ENCODE peak calls at places on chromosomes 11 and 22, in four cellular contexts. V is A549, Y is HepG2, F is IMR-90. N is an unnamed sample.

GRCh38 chr11:119480375-119481020 is 57.5 kb upstream of the THY1 start:
- DNase-seq in V (no peak), Y (no peak), F (no peak), N (peak)

GRCh38 chr11:128610765-128611617 is 23.6 kb upstream of the ETS1 start:
- DNase-seq in Y (no peak), F (no peak), V (no peak), N (no peak)

GRCh38 chr11:117986981-117987495 is 844 bp downstream of the IL10RA start:
- DNase-seq in F (no peak), Y (no peak), V (no peak), N (no peak)

GRCh38 chr11:134158023-134158422 is 65.7 kb downstream of the NCAPD3 start:
- DNase-seq in V (no peak), Y (no peak), F (no peak), N (no peak)

GRCh38 chr11:88338223-88338661 is 706 bp upstream of the CTSC start:
- DNase-seq in V (peak), Y (peak), F (peak), N (peak)

GRCh38 chr11:86145439-86146156 is 76.7 kb upstream of the PICALM start:
- DNase-seq in F (no peak), V (no peak), Y (peak), N (no peak)

GRCh38 chr11:74710291-74710938 is 20.8 kb downstream of the CHRDL2 start:
- DNase-seq in F (peak), V (no peak), Y (no peak), N (peak)

GRCh38 chr22:49617866-49618688 is 209.6 kb downstream of the BRD1 start:
- DNase-seq in V (no peak), F (no peak), Y (no peak), N (no peak)

GRCh38 chr22:25775501-25775900 is 33.5 kb downstream of the MYO18B start:
- DNase-seq in F (peak), V (no peak), Y (no peak), N (no peak)

GRCh38 chr11:877565-877964 is 33.0 kb downstream of the CHID1 start:
- DNase-seq in V (no peak), Y (no peak), F (no peak), N (peak)

GRCh38 chr11:67545280-67545679 is 22.0 kb upstream of the CABP2 start:
- DNase-seq in F (no peak), Y (peak), V (no peak), N (peak)

GRCh38 chr11:92662580-92662979 is 306.9 kb upstream of the MTNR1B start:
- DNase-seq in V (no peak), Y (no peak), F (no peak), N (no peak)

GRCh38 chr11:45722144-45722543 is 56.7 kb upstream of the CHST1 start:
- DNase-seq in F (no peak), Y (no peak), V (no peak), N (no peak)

GRCh38 chr11:32152821-32153220 is 61.9 kb downstream of the RCN1 start:
- DNase-seq in V (no peak), F (no peak), Y (no peak), N (no peak)

GRCh38 chr11:32151036-32151435 is 60.2 kb downstream of the RCN1 start:
- DNase-seq in F (no peak), Y (no peak), V (no peak), N (no peak)

GRCh38 chr11:32153747-32154146 is 62.9 kb downstream of the RCN1 start:
- DNase-seq in F (no peak), Y (no peak), V (no peak), N (no peak)

GRCh38 chr11:32149748-32150147 is 58.9 kb downstream of the RCN1 start:
- DNase-seq in Y (no peak), F (no peak), V (no peak), N (no peak)

GRCh38 chr11:32154275-32154674 is 63.4 kb downstream of the RCN1 start:
- DNase-seq in Y (no peak), V (no peak), F (peak), N (peak)
- TF ChIP-seq MAZ in Y (no peak), V (no peak), F (no peak), N (no peak)

DNA sequence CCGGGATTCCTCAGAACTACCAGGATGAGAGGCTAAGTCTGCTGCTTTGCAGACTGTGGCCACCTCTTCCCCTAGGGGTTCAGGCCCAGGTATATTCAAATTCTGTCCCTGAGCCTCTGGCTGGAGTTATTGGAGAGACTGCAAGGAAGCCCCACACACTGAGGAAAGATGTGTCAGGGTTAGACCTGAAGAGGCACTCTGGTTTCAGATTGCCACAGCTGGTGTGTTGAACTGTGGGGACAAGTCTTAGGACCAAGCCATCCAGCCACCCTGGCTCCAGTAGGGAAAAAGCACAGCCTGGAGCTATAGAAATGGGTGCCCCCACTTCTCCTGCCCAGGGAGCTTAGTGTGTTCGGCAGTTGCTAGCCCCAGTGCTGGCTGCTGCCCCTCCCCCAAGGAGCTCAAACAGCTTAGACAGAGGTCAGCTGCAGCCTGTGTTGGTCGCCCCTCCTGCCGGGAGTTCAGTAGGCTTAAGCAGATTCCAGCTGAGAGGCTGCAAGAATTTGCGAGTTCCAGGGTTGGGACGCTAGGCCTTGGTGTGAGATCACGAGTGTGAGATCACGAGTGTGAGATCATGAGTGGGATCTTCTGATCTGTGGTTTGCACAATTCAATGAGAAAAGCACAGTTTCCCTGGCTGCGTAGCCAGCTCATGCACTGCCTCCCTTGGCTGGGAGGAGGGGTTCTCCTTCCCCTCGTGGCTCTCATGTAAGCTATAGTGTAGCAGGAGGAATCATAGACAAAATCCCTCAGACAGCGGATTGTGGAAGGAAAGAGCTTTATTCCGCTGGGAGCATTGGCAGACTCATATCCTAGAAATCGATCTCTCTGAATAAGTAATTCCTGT is 552.1 kb upstream of the CHORDC1 start:
- DNase-seq in V (no peak), Y (no peak), F (no peak), N (no peak)
- TF ChIP-seq MAZ in V (no peak), Y (no peak), F (no peak), N (no peak)

GRCh38 chr22:24231706-24232105 is 13.2 kb downstream of the GGT5 start:
- DNase-seq in F (no peak), V (no peak), Y (no peak), N (no peak)

GRCh38 chr22:24225044-24225601 is 19.8 kb downstream of the GGT5 start:
- DNase-seq in F (no peak), V (no peak), Y (no peak), N (no peak)

GRCh38 chr22:24224468-24224867 is 20.4 kb downstream of the GGT5 start:
- DNase-seq in V (no peak), F (no peak), Y (no peak), N (no peak)

GRCh38 chr22:24230911-24231656 is 13.8 kb downstream of the GGT5 start:
- DNase-seq in V (no peak), F (no peak), Y (no peak), N (peak)

GRCh38 chr22:24225951-24226350 is 18.9 kb downstream of the GGT5 start:
- DNase-seq in Y (no peak), V (no peak), F (no peak), N (no peak)
- TF ChIP-seq MAZ in Y (no peak), V (no peak), F (no peak), N (no peak)

DNA sequence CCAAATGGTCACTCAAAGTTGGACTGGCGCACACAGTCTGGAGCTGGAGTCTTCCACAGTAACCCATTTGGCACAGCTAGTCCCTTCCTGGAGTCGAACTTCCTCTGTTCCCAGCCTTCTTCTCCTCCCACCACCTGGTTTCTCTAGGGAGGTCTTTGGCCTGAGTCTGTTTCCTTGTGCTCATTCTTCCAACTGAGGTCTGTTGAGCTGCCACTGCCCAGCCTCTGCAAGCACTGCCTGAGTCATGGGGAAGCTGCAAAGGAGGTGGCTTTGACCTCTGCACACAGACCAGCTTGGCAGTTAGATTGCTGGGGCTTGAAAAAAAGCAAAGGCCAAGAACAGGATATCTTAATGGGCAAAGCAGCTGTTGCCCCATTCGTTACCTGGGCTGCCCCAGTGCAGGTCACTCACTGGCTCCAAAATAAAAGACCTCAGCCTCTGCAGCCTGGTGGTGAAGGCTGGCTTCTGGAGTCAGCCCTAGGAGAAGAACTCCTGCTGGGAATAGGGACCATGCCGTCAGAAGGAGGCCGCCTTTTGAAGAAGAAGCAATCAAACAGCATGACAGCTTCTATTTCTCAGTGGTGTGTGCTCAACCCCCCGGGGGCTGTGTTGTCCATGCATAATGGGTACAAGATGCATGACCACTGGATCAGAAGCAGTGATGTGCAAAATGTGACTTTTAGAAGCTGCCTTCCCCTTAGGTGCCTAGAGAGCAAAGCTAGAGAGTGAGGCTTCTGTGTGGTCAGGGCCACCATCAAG is 3.0 kb downstream of the ADAMTS15 start:
- DNase-seq in Y (no peak), V (no peak), F (peak), N (no peak)
- TF ChIP-seq MAZ in Y (no peak), V (no peak), F (no peak), N (no peak)

DNA sequence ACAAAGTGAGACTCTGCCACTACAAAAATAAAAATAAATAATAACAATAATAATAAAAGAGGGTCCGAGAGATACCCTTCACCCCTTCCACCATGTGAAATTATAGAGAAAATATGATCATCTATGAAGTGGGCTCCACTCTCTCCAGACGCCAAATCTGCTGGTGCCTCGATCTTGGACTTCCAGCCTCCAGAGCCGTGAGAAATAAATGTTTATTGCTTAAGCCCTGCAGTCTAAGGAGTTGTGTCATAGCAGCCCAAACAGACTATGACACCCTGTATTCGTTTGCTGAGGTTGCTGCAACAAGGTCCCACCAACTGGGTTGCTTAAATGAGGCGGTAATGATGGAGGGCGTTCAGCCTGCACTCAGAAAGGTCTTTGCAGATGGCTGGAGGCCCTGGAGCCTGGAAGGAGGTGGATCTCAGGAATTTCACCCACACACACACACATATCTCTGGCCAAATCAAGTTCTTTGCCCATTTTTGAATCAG is 7.6 kb upstream of the SEPTIN5 start:
- DNase-seq in V (no peak), F (no peak), Y (no peak), N (no peak)
- TF ChIP-seq MAZ in V (no peak), F (no peak), Y (no peak), N (no peak)

GRCh38 chr11:121671276-121672168 is 218.8 kb upstream of the SORL1-AS1 start:
- DNase-seq in V (no peak), Y (no peak), F (peak), N (no peak)
- TF ChIP-seq MAZ in V (no peak), Y (no peak), F (no peak), N (no peak)

N was measured in K562.